ENCODE peak calls at places on chromosomes 4 and X, in four cellular contexts. C is H9, H is small intestine, S is fibroblast of villous mesenchyme. P is an unnamed sample.

GRCh38 chrX:136658151-136658550 is 10.2 kb downstream of the CD40LG start:
- DNase-seq in C (no peak), H (no peak), S (no peak), P (no peak)

GRCh38 chrX:149877636-149878035 is 3.3 kb upstream of the MAGEA8 start:
- DNase-seq in C (no peak), H (no peak), S (no peak), P (no peak)

GRCh38 chr4:186192068-186192751 is 843 bp downstream of the CYP4V2 start:
- DNase-seq in C (peak), H (peak), S (peak), P (peak)

GRCh38 chr4:25993564-25994185 is 79.7 kb downstream of the SMIM20 start:
- DNase-seq in C (peak), H (no peak), S (no peak), P (peak)

GRCh38 chr4:69497081-69497480 is 1.4 kb upstream of the UGT2B4 start:
- DNase-seq in C (no peak), H (no peak), S (no peak), P (no peak)

GRCh38 chr4:153141238-153141637 is 63.0 kb upstream of the TRIM2 start:
- DNase-seq in C (no peak), H (no peak), S (no peak), P (no peak)

GRCh38 chr4:40515037-40515397 is 114.6 kb downstream of the RBM47 start:
- DNase-seq in C (no peak), H (peak), S (no peak), P (no peak)

GRCh38 chr4:182385897-182386296 is 142.7 kb downstream of the TENM3 start:
- DNase-seq in C (no peak), H (no peak), S (no peak), P (no peak)

GRCh38 chrX:119647552-119648420 is 41.6 kb upstream of the NKRF start:
- DNase-seq in C (no peak), H (peak), S (no peak), P (no peak)

GRCh38 chrX:24646745-24647182 is 383 bp downstream of the PCYT1B start:
- DNase-seq in C (peak), H (no peak), S (peak), P (peak)

GRCh38 chr4:88737304-88738015 is 39.8 kb upstream of the NAP1L5 start:
- DNase-seq in C (no peak), H (peak), S (peak), P (peak)

GRCh38 chrX:545488-545887 is 85.1 kb upstream of the SHOX start:
- DNase-seq in C (no peak), H (no peak), S (peak), P (no peak)

GRCh38 chrX:70079870-70080269 is 17.6 kb downstream of the OTUD6A start:
- DNase-seq in C (no peak), H (no peak), S (no peak), P (no peak)

GRCh38 chrX:47327902-47328301 is 42.5 kb upstream of the ZNF157 start:
- DNase-seq in C (no peak), H (no peak), S (no peak), P (no peak)

GRCh38 chr4:2402053-2402452 is 16.4 kb downstream of the ZFYVE28 start:
- DNase-seq in C (peak), H (peak), S (peak), P (peak)

GRCh38 chr4:84681488-84682274 is 98.8 kb downstream of the CDS1 start:
- DNase-seq in C (no peak), H (peak), S (peak), P (no peak)

GRCh38 chr4:119750771-119751170 is 122.2 kb upstream of the PDE5A start:
- DNase-seq in C (no peak), H (no peak), S (no peak), P (no peak)

GRCh38 chr4:7306021-7306420 is 113.7 kb downstream of the SORCS2 start:
- DNase-seq in C (no peak), H (no peak), S (no peak), P (no peak)

GRCh38 chr4:29153642-29154041 is 1566.5 kb upstream of the PCDH7 start:
- DNase-seq in C (no peak), H (no peak), S (no peak), P (no peak)

GRCh38 chr4:165505991-165506779 is 127.4 kb downstream of the CPE start:
- DNase-seq in C (no peak), H (no peak), S (peak), P (no peak)

GRCh38 chr4:103591839-103592238 is 127.9 kb downstream of the TACR3 start:
- DNase-seq in C (no peak), H (no peak), S (no peak), P (no peak)